ENCODE peak calls at places on chromosome 17, in five cellular contexts. E is H9, F is HAP-1, P is neuronal stem cell, B is left lung. U is an unnamed sample.

GRCh38 chr17:68290268-68290954 is 516 bp downstream of the SLC16A6 start:
- DNase-seq in F (no peak), B (peak; percentile 61), P (no peak), E (peak; percentile 65), U (no peak)

GRCh38 chr17:65005858-65006257 is 50.7 kb downstream of the GNA13 start:
- DNase-seq in E (no peak), P (no peak), F (no peak), B (no peak), U (no peak)

GRCh38 chr17:57953703-57954420 is 1.4 kb downstream of the CUEDC1 start:
- DNase-seq in E (no peak), F (no peak), B (peak; percentile 34), P (no peak), U (no peak)

GRCh38 chr17:60959011-60959410 is 281.4 kb downstream of the BCAS3 start:
- DNase-seq in B (no peak), P (no peak), E (no peak), F (no peak), U (no peak)

GRCh38 chr17:29376667-29377268 is 13.4 kb upstream of the TAOK1 start:
- DNase-seq in P (peak; percentile 42), F (no peak), E (peak; percentile 54), B (peak; percentile 44), U (no peak)

GRCh38 chr17:2380225-2380922 is 20.5 kb downstream of the MNT start:
- DNase-seq in B (no peak), P (no peak), F (no peak), E (no peak), U (no peak)

GRCh38 chr17:13337864-13338371 is 263.8 kb downstream of the HS3ST3A1 start:
- DNase-seq in F (peak; percentile 10), P (peak; percentile 36), E (no peak), B (no peak), U (no peak)

GRCh38 chr17:19904412-19904811 is 36.7 kb upstream of the ULK2 start:
- DNase-seq in E (no peak), B (no peak), P (no peak), F (no peak), U (no peak)

GRCh38 chr17:81577278-81578000 is 25.3 kb upstream of the FAAP100 start:
- DNase-seq in F (no peak), P (no peak), B (no peak), E (peak; percentile 25), U (peak; percentile 55)

GRCh38 chr17:31291820-31292219 is 5.2 kb downstream of the OMG start:
- DNase-seq in B (no peak), E (no peak), F (no peak), P (no peak), U (no peak)

GRCh38 chr17:65742433-65743312 is 181.2 kb upstream of the AXIN2 start:
- DNase-seq in F (no peak), P (no peak), E (no peak), B (no peak), U (no peak)

DNA sequence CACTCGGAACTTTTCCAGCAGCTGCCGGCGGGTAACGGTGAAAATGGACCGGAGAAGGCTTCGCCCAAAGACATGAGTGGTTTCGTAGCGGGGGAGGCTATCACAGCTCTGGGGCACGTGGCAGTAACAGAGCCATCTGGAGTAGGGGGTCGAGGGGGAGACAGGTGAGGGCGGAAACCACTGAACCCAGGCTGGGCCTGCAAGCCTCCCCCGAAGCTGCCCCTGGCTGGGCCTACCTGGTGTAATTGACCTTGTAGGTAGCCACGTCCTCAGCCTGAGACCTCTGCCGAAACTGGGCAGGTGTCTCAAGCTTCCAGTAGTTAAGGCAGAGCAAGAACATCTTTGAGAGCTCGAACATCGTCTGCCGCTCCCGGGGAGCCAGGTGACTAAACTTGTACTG is 1.9 kb downstream of the KAT2A start:
- DNase-seq in B (no peak), F (no peak), P (no peak), E (no peak), U (no peak)
- H3K4me1 ChIP-seq in B (peaks cover 37% of the 10 kb centered on the region), F (peaks cover 3% of the 10 kb centered on the region), P (peaks cover 6% of the 10 kb centered on the region), E (no peaks in the 10 kb centered on the region), U (peaks cover 9% of the 10 kb centered on the region)

GRCh38 chr17:73510981-73511442 is 133.2 kb downstream of the SDK2 start:
- DNase-seq in P (no peak), F (peak; percentile 19), E (no peak), B (no peak), U (no peak)

GRCh38 chr17:73508931-73509605 is 135.2 kb downstream of the SDK2 start:
- DNase-seq in P (no peak), F (no peak), E (no peak), B (no peak), U (no peak)

GRCh38 chr17:73513426-73513825 is 130.8 kb downstream of the SDK2 start:
- DNase-seq in P (no peak), F (no peak), B (no peak), E (no peak), U (no peak)

GRCh38 chr17:73514146-73514863 is 129.9 kb downstream of the SDK2 start:
- DNase-seq in P (no peak), B (no peak), F (no peak), E (no peak), U (no peak)

DNA sequence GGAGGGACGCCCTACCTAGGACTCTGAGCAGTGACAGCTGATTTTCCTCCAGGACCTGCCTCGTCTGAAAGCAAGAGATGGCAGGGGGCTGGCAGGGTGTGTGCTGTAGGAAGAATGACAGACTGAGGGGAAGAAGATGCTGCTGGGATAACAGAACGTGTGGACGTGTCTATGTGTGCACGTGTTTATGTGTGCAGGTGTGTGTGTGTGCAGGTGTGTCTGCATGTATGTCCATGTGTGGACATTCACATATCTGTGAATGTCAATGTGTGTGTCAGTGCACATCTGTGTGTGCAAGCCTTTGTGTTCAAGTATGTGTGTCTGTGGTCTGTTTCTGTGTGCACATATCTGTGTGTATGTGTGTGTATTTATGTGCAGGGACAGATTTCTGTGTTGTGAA is 132.5 kb downstream of the SDK2 start:
- DNase-seq in P (no peak), F (no peak), E (no peak), B (no peak), U (no peak)
- H3K27me3 ChIP-seq in P (no peaks in the 10 kb centered on the region), F (peaks cover 13% of the 10 kb centered on the region), E (no peaks in the 10 kb centered on the region), B (no peaks in the 10 kb centered on the region), U (no peaks in the 10 kb centered on the region)

DNA sequence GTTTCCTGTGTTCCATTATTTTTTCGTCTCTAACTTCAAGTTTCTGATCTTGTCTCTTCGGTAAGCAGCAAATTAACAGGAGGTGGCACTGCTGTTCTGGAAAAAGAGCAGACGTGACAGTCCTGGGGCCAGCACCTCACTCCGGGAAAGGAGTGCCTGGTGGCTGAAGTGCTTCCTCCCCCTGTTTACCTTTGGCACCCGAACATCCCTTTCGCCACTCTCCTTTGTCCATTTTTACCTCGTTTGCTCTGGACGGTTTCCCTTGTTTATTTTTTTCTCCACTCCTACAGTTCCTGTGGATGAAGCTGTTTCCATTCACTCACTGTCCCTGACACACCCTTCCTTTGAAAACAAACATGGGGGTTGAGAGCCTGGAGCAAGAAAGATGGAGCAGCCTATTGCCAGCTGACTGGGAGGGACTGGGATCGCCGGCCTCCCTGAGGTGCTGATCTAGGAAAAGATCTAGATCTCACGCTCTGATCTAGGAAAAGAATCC is 12.6 kb downstream of the SAP30BP start:
- DNase-seq in F (no peak), E (no peak), B (peak; percentile 64), P (no peak), U (no peak)
- H3K4me1 ChIP-seq in F (no peaks in the 10 kb centered on the region), E (no peaks in the 10 kb centered on the region), B (peaks cover 46% of the 10 kb centered on the region), P (no peaks in the 10 kb centered on the region), U (peaks cover 2% of the 10 kb centered on the region)

GRCh38 chr17:48490391-48491026 is 40.3 kb downstream of the HOXB1 start:
- DNase-seq in E (no peak), B (no peak), F (no peak), P (no peak), U (no peak)

GRCh38 chr17:48494335-48494734 is 36.5 kb downstream of the HOXB1 start:
- DNase-seq in B (no peak), P (no peak), E (no peak), F (no peak), U (no peak)

GRCh38 chr17:48489781-48490180 is 41.0 kb downstream of the HOXB1 start:
- DNase-seq in E (no peak), F (no peak), B (no peak), P (no peak), U (no peak)

GRCh38 chr17:48492401-48493298 is 38.2 kb downstream of the HOXB1 start:
- DNase-seq in F (peak; percentile 25), B (peak; percentile 62), P (no peak), E (peak; percentile 69), U (peak; percentile 53)

GRCh38 chr17:48491527-48492273 is 39.1 kb downstream of the HOXB1 start:
- DNase-seq in P (no peak), E (no peak), F (no peak), B (no peak), U (no peak)
- H3K27me3 ChIP-seq in P (peaks cover 75% of the 10 kb centered on the region), E (peaks cover 22% of the 10 kb centered on the region), F (no peaks in the 10 kb centered on the region), B (no peaks in the 10 kb centered on the region), U (no peaks in the 10 kb centered on the region)

GRCh38 chr17:32992360-32993033 is 850 bp downstream of the SPACA3 start:
- DNase-seq in B (no peak), E (no peak), P (no peak), F (no peak), U (no peak)
- H3K4me1 ChIP-seq in B (no peaks in the 10 kb centered on the region), E (no peaks in the 10 kb centered on the region), P (no peaks in the 10 kb centered on the region), F (no peaks in the 10 kb centered on the region), U (no peaks in the 10 kb centered on the region)

GRCh38 chr17:36813357-36813756 is 123.9 kb upstream of the LHX1 start:
- DNase-seq in F (no peak), P (no peak), E (peak; percentile 72), B (no peak), U (no peak)
- H3K27me3 ChIP-seq in F (peaks cover 46% of the 10 kb centered on the region), P (peaks cover 87% of the 10 kb centered on the region), E (peaks cover 7% of the 10 kb centered on the region), B (peaks cover 20% of the 10 kb centered on the region), U (no peaks in the 10 kb centered on the region)

U was measured in uterus.